ENCODE peak calls at places on chromosomes 4 and X, in five cellular contexts. I, Q, X, M and E are unnamed samples.
A peak's percentile ranks its signal among the peaks of the same experiment; 100 is the strongest.

GRCh38 chr4:158810487-158811215 is 41.8 kb downstream of the FNIP2 start:
- DNase-seq in Q (peak; percentile 97), M (no peak), X (no peak), I (no peak), E (peak; percentile 30)

GRCh38 chr4:89836897-89837384 is at the start of gene SNCA:
- DNase-seq in X (peak; percentile 81), M (no peak), Q (peak; percentile 11), I (peak; percentile 90), E (peak; percentile 96)

GRCh38 chr4:26372525-26373172 is 51.8 kb downstream of the RBPJ start:
- DNase-seq in I (peak; percentile 51), Q (peak; percentile 78), M (peak; percentile 13), X (no peak), E (no peak)

GRCh38 chrX:74924449-74925209 is 623 bp downstream of the NEXMIF start:
- DNase-seq in M (no peak), I (peak; percentile 65), X (peak; percentile 75), Q (peak; percentile 9), E (peak; percentile 27)

GRCh38 chr4:26748805-26749204 is 111.8 kb upstream of the STIM2 start:
- DNase-seq in M (no peak), I (no peak), X (no peak), Q (no peak), E (no peak)

GRCh38 chrX:66638591-66639500 is at the start of gene EDA2R:
- DNase-seq in I (peak; percentile 66), X (no peak), M (no peak), Q (peak; percentile 90), E (peak; percentile 62)

GRCh38 chr4:8040607-8041006 is 100.9 kb upstream of the AFAP1 start:
- DNase-seq in I (no peak), Q (no peak), M (no peak), X (no peak), E (no peak)

GRCh38 chrX:96984538-96984937 is 100.8 kb downstream of the RPA4 start:
- DNase-seq in M (no peak), X (no peak), Q (no peak), I (no peak), E (no peak)

GRCh38 chr4:14225683-14226207 is 598.2 kb upstream of the BOD1L1 start:
- DNase-seq in I (no peak), Q (no peak), X (no peak), M (no peak), E (no peak)

GRCh38 chr4:185654965-185655554 is 119.8 kb upstream of the PDLIM3 start:
- DNase-seq in M (no peak), X (no peak), I (no peak), Q (peak; percentile 17), E (no peak)

GRCh38 chr4:185657699-185658098 is 122.4 kb upstream of the PDLIM3 start:
- DNase-seq in Q (no peak), X (no peak), I (peak; percentile 26), M (no peak), E (no peak)

GRCh38 chr4:185654311-185654710 is 119.0 kb upstream of the PDLIM3 start:
- DNase-seq in Q (no peak), M (no peak), I (no peak), X (no peak), E (no peak)

GRCh38 chr4:185657191-185657590 is 121.9 kb upstream of the PDLIM3 start:
- DNase-seq in M (no peak), Q (no peak), X (no peak), I (no peak), E (no peak)

GRCh38 chr4:185656467-185656890 is 121.2 kb upstream of the PDLIM3 start:
- DNase-seq in I (no peak), M (no peak), X (no peak), Q (peak; percentile 71), E (no peak)
- TF ChIP-seq CTCF in I (no peak), M (no peak), X (peak; percentile 33), Q (peak; percentile 78), E (no peak)

GRCh38 chr4:118557298-118557851 is 127.8 kb upstream of the METTL14 start:
- DNase-seq in M (no peak), I (no peak), Q (peak; percentile 84), X (no peak), E (no peak)
- H3K4me3 ChIP-seq in M (no peak overlapping the region), I (no peak overlapping the region), Q (no peak overlapping the region), X (no peak overlapping the region), E (no peak overlapping the region)

GRCh38 chr4:48862038-48862437 is 31.1 kb downstream of the OCIAD1 start:
- DNase-seq in I (no peak), Q (no peak), M (no peak), X (no peak), E (no peak)

GRCh38 chr4:48854982-48855381 is 24.1 kb downstream of the OCIAD1 start:
- DNase-seq in I (no peak), M (no peak), X (no peak), Q (peak; percentile 12), E (no peak)

GRCh38 chr4:48853604-48854394 is 22.9 kb downstream of the OCIAD1 start:
- DNase-seq in Q (no peak), M (no peak), I (no peak), X (no peak), E (no peak)

GRCh38 chr4:48854395-48854683 is 23.5 kb downstream of the OCIAD1 start:
- DNase-seq in X (no peak), M (no peak), I (no peak), Q (no peak), E (no peak)

GRCh38 chr4:48858130-48858529 is 27.2 kb downstream of the OCIAD1 start:
- DNase-seq in I (no peak), M (no peak), X (no peak), Q (no peak), E (no peak)
- TF ChIP-seq CTCF in I (no peak), M (no peak), X (no peak), Q (no peak), E (no peak)

GRCh38 chr4:87540176-87541058 is 11.2 kb upstream of the SPARCL1 start:
- DNase-seq in X (no peak), Q (peak; percentile 38), I (no peak), M (no peak), E (no peak)
- H3K4me3 ChIP-seq in X (no peak overlapping the region), Q (no peak overlapping the region), I (no peak overlapping the region), M (no peak overlapping the region), E (no peak overlapping the region)

DNA sequence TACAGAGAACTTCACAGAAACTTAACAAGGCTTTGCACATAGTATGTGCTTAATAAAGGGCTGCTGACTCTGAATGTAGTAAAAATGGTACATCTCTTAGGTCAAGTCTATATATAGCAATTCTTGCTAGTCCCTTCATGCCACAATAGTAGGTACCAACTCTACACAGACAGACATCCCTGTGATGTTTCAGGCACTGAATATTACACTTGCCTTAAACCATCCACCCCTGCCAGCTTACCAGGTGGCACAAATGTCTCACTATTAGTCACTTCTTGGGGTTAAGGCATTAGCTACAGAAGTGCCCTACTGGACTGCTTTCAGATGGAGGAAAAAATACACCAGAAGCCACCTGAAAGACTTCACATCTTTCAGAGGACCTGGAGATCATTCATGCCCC is 86.3 kb upstream of the CITED1 start:
- DNase-seq in M (no peak), Q (no peak), I (no peak), X (no peak), E (no peak)
- TF ChIP-seq CTCF in M (no peak), Q (no peak), I (no peak), X (no peak), E (no peak)